ENCODE peak calls at places on chromosomes 5 and 9, in ten cellular contexts. I, T, U, J, O, D, W, X, L and G are unnamed samples.
A peak's percentile ranks its signal among the peaks of the same experiment; 100 is the strongest.

GRCh38 chr5:8770431-8770830 is 775.4 kb downstream of the SEMA5A start:
- DNase-seq in I (no peak), X (no peak), L (no peak), W (no peak), D (no peak), O (no peak), J (no peak), U (no peak), T (no peak), G (no peak)

GRCh38 chr5:119275146-119275872 is 80.5 kb upstream of the TNFAIP8 start:
- DNase-seq in I (no peak), U (peak; percentile 12), L (peak; percentile 48), D (no peak), O (peak; percentile 65), J (no peak), W (no peak), T (no peak), X (peak; percentile 79), G (peak; percentile 16)

GRCh38 chr5:67338416-67338815 is 141.8 kb upstream of the CD180 start:
- DNase-seq in W (no peak), X (no peak), U (peak; percentile 19), O (no peak), T (no peak), L (no peak), I (no peak), J (no peak), D (no peak), G (no peak)

GRCh38 chr5:143646961-143647360 is 165.0 kb upstream of the HMHB1 start:
- DNase-seq in T (no peak), L (no peak), D (no peak), O (no peak), J (no peak), U (peak; percentile 82), W (no peak), X (no peak), I (no peak), G (no peak)

GRCh38 chr5:37730896-37731455 is 108.9 kb downstream of the GDNF start:
- DNase-seq in O (no peak), T (no peak), J (no peak), W (no peak), U (no peak), I (no peak), L (no peak), D (no peak), X (no peak), G (no peak)

GRCh38 chr5:145479862-145480261 is 355.3 kb downstream of the PRELID2 start:
- DNase-seq in O (no peak), D (no peak), T (no peak), W (no peak), U (no peak), X (no peak), L (peak; percentile 43), J (no peak), I (no peak), G (peak; percentile 22)

GRCh38 chr5:180607861-180608571 is 16.7 kb upstream of the SCGB3A1 start:
- DNase-seq in I (no peak), D (no peak), J (no peak), O (no peak), L (no peak), T (no peak), U (no peak), X (peak; percentile 28), W (no peak), G (no peak)

GRCh38 chr9:81609782-81610738 is 79.3 kb downstream of the TLE1 start:
- DNase-seq in U (no peak), J (no peak), W (no peak), T (no peak), L (peak; percentile 66), X (no peak), I (no peak), D (no peak), O (peak; percentile 34), G (peak; percentile 54)

GRCh38 chr9:79911724-79912123 is 340.0 kb downstream of the TLE4 start:
- DNase-seq in I (no peak), U (no peak), J (no peak), W (no peak), L (no peak), T (no peak), D (no peak), X (no peak), O (no peak), G (no peak)

GRCh38 chr5:142537938-142538337 is 148.0 kb downstream of the FGF1 start:
- DNase-seq in U (no peak), L (no peak), I (no peak), X (peak; percentile 75), D (no peak), O (no peak), W (no peak), T (no peak), J (no peak), G (no peak)

GRCh38 chr9:13487498-13487897 is 208.0 kb upstream of the MPDZ start:
- DNase-seq in L (no peak), T (no peak), I (no peak), U (no peak), D (no peak), X (no peak), O (no peak), J (no peak), W (no peak), G (no peak)

GRCh38 chr9:109716631-109717030 is 63.4 kb upstream of the PALM2AKAP2 start:
- DNase-seq in I (no peak), L (no peak), X (no peak), D (no peak), O (no peak), W (no peak), U (no peak), J (no peak), T (no peak), G (peak; percentile 51)

GRCh38 chr5:36507332-36507952 is 99.0 kb upstream of the SLC1A3 start:
- DNase-seq in J (peak; percentile 46), U (peak; percentile 69), W (no peak), O (peak; percentile 69), D (peak; percentile 80), X (peak; percentile 87), L (peak; percentile 57), T (peak; percentile 79), I (peak; percentile 60), G (peak; percentile 84)